ENCODE peak calls at places on chromosome 10, in four cellular contexts. S is NCI-H1436; T is activated CD8-positive, alpha-beta memory T cell treated with anti-CD3 and anti-CD28 coated beads, Interleukin-2, amount 50 U/mL, for 4 hours; F is stomach. L is an unnamed sample.

GRCh38 chr10:33638891-33639290 is 304.4 kb upstream of the NRP1 start:
- DNase-seq in T (no peak), S (no peak), F (no peak), L (no peak)

GRCh38 chr10:29734980-29735627 is 100.3 kb upstream of the SVIL start:
- DNase-seq in S (no peak), F (peak; percentile 61), T (peak; percentile 63), L (peak; percentile 68)

GRCh38 chr10:131979821-131980270 is 1.9 kb downstream of the BNIP3 start:
- DNase-seq in S (no peak), F (peak; percentile 44), T (no peak), L (peak; percentile 50)

GRCh38 chr10:118013078-118013568 is 33.6 kb downstream of the RAB11FIP2 start:
- DNase-seq in F (no peak), S (no peak), T (no peak), L (no peak)

GRCh38 chr10:57741751-57742150 is 525.9 kb downstream of the IPMK start:
- DNase-seq in T (no peak), F (no peak), S (no peak), L (no peak)

GRCh38 chr10:11335167-11335652 is 276.2 kb downstream of the USP6NL start:
- DNase-seq in F (no peak), T (no peak), S (no peak), L (no peak)

GRCh38 chr10:95664543-95664942 is 8.0 kb upstream of the ALDH18A1 start:
- DNase-seq in T (no peak), F (no peak), S (no peak), L (no peak)

GRCh38 chr10:78129211-78129610 is 95.5 kb downstream of the RPS24 start:
- DNase-seq in S (no peak), T (no peak), F (no peak), L (no peak)

GRCh38 chr10:59582779-59583178 is 126.9 kb downstream of the SLC16A9 start:
- DNase-seq in F (no peak), S (no peak), T (no peak), L (no peak)

GRCh38 chr10:103193820-103194529 is 903 bp upstream of the NT5C2 start:
- DNase-seq in F (peak; percentile 35), S (no peak), T (no peak), L (peak; percentile 41)

L was measured in body of pancreas.